ENCODE peak calls at places on chromosomes 11 and 22, in ten cellular contexts. Y, W, H, Q, T, K, N, F, R and U are unnamed samples.

GRCh38 chr22:30948930-30949342 is 19.6 kb downstream of the MORC2 start:
- DNase-seq in Y (no peak), W (no peak), H (no peak), Q (no peak), T (no peak), K (no peak), N (no peak), F (no peak), R (no peak), U (no peak)

GRCh38 chr11:65792456-65792855 is 5.6 kb downstream of the OVOL1 start:
- DNase-seq in Y (no peak), W (no peak), H (no peak), Q (no peak), T (no peak), K (no peak), N (no peak), F (no peak), R (no peak), U (no peak)

GRCh38 chr11:76225122-76225584 is 18.9 kb upstream of the WNT11 start:
- DNase-seq in Y (no peak), W (no peak), H (no peak), Q (no peak), T (no peak), K (no peak), N (no peak), F (no peak), R (no peak), U (no peak)

GRCh38 chr22:41245917-41246499 is 5.3 kb upstream of the CHADL start:
- DNase-seq in Y (no peak), W (no peak), H (no peak), Q (no peak), T (no peak), K (no peak), N (no peak), F (no peak), R (no peak), U (no peak)

GRCh38 chr11:68960299-68961071 is 20.3 kb downstream of the MRGPRD start:
- DNase-seq in Y (no peak), W (no peak), H (no peak), Q (no peak), T (no peak), K (no peak), N (no peak), F (no peak), R (peak), U (no peak)

GRCh38 chr11:69301491-69302401 is 7.8 kb downstream of the MYEOV start:
- DNase-seq in Y (no peak), W (peak), H (no peak), Q (no peak), T (no peak), K (no peak), N (no peak), F (peak), R (no peak), U (peak)

GRCh38 chr11:12287009-12287373 is 90.4 kb upstream of the PARVA start:
- DNase-seq in Y (no peak), W (peak), H (no peak), Q (no peak), T (no peak), K (no peak), N (no peak), F (peak), R (no peak), U (no peak)

GRCh38 chr11:123196060-123196714 is 1.1 kb upstream of the CLMP start:
- DNase-seq in Y (peak), W (no peak), H (no peak), Q (no peak), T (no peak), K (no peak), N (no peak), F (no peak), R (no peak), U (no peak)

GRCh38 chr11:14768789-14769188 is 123.2 kb downstream of the CYP2R1 start:
- DNase-seq in Y (no peak), W (no peak), H (no peak), Q (no peak), T (no peak), K (no peak), N (no peak), F (no peak), R (no peak), U (no peak)

GRCh38 chr11:72127923-72128322 is 7.6 kb upstream of the FOLR3 start:
- DNase-seq in Y (no peak), W (no peak), H (no peak), Q (no peak), T (no peak), K (no peak), N (no peak), F (no peak), R (no peak), U (no peak)

GRCh38 chr11:12746593-12747097 is 72.4 kb downstream of the TEAD1 start:
- DNase-seq in Y (peak), W (peak), H (no peak), Q (no peak), T (no peak), K (no peak), N (no peak), F (peak), R (no peak), U (no peak)

GRCh38 chr11:8243458-8243857 is 20.2 kb downstream of the LMO1 start:
- DNase-seq in Y (no peak), W (no peak), H (no peak), Q (no peak), T (no peak), K (no peak), N (no peak), F (no peak), R (no peak), U (no peak)

GRCh38 chr22:44673406-44673805 is 28.6 kb upstream of the PRR5 start:
- DNase-seq in Y (no peak), W (no peak), H (no peak), Q (no peak), T (no peak), K (no peak), N (no peak), F (no peak), R (peak), U (no peak)

GRCh38 chr11:3803726-3804510 is 4.4 kb upstream of the PGAP2 start:
- DNase-seq in Y (no peak), W (no peak), H (no peak), Q (no peak), T (no peak), K (no peak), N (no peak), F (no peak), R (no peak), U (no peak)

GRCh38 chr11:107564877-107565218 is 687 bp downstream of the ALKBH8 start:
- DNase-seq in Y (no peak), W (no peak), H (no peak), Q (no peak), T (no peak), K (no peak), N (no peak), F (no peak), R (no peak), U (no peak)

GRCh38 chr11:60485987-60486386 is 6.6 kb upstream of the MS4A12 start:
- DNase-seq in Y (peak), W (no peak), H (no peak), Q (no peak), T (no peak), K (no peak), N (peak), F (no peak), R (no peak), U (no peak)

GRCh38 chr11:46362146-46363030 is 15.1 kb downstream of the DGKZ start:
- DNase-seq in Y (no peak), W (no peak), H (no peak), Q (no peak), T (no peak), K (no peak), N (no peak), F (no peak), R (no peak), U (no peak)

GRCh38 chr22:46661221-46661851 is 41.1 kb downstream of the GRAMD4 start:
- DNase-seq in Y (no peak), W (peak), H (no peak), Q (peak), T (no peak), K (no peak), N (no peak), F (peak), R (no peak), U (no peak)

GRCh38 chr11:119202554-119202953 is 3.6 kb upstream of the CBL start:
- DNase-seq in Y (no peak), W (no peak), H (no peak), Q (no peak), T (no peak), K (no peak), N (no peak), F (no peak), R (peak), U (no peak)

GRCh38 chr22:38413085-38414008 is 41.7 kb downstream of the KCNJ4 start:
- DNase-seq in Y (no peak), W (no peak), H (peak), Q (no peak), T (no peak), K (no peak), N (peak), F (no peak), R (no peak), U (no peak)

GRCh38 chr22:39974065-39974464 is 13.9 kb downstream of the TMA7B start:
- DNase-seq in Y (no peak), W (no peak), H (no peak), Q (no peak), T (no peak), K (no peak), N (no peak), F (no peak), R (no peak), U (no peak)

GRCh38 chr11:122556605-122557004 is 98.9 kb upstream of the UBASH3B start:
- DNase-seq in Y (peak), W (no peak), H (no peak), Q (no peak), T (no peak), K (no peak), N (no peak), F (peak), R (no peak), U (no peak)

DNA sequence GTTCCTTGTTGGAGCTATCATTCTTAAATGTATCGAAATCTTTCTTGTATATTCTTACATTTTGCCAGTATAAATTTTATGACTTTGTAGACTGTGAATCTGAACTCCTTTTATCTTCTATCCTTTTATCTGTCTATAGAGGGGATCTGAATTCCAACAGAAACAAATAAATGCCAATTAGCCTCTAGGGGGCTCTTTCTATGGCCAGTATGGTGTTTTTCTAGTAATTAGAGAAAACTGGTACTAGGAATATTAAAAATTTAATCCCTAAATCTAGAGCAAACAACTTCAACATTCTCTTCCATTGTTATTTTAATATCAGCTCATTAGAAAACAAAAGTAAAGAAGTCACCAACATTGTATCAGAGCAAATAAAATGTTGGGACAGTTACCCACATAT is 21.5 kb upstream of the CAT start:
- DNase-seq in Y (no peak), W (no peak), H (no peak), Q (no peak), T (no peak), K (no peak), N (no peak), F (no peak), R (no peak), U (no peak)
- TF ChIP-seq CTCF in Y (no peak), W (peak), H (no peak), Q (no peak), T (no peak), K (no peak), N (no peak), F (no peak), R (no peak), U (no peak)

GRCh38 chr11:117822031-117822521 is 2.5 kb downstream of the FXYD2 start:
- DNase-seq in Y (peak), W (no peak), H (peak), Q (no peak), T (peak), K (no peak), N (peak), F (no peak), R (peak), U (peak)
- TF ChIP-seq CTCF in Y (peak), W (peak), H (peak), Q (peak), T (peak), K (peak), N (no peak), F (peak), R (peak), U (peak)

GRCh38 chr11:45089845-45090499 is 56.5 kb upstream of the PRDM11 start:
- DNase-seq in Y (no peak), W (peak), H (no peak), Q (no peak), T (no peak), K (no peak), N (no peak), F (peak), R (no peak), U (no peak)
- TF ChIP-seq CTCF in Y (no peak), W (peak), H (no peak), Q (no peak), T (no peak), K (no peak), N (no peak), F (peak), R (no peak), U (no peak)

DNA sequence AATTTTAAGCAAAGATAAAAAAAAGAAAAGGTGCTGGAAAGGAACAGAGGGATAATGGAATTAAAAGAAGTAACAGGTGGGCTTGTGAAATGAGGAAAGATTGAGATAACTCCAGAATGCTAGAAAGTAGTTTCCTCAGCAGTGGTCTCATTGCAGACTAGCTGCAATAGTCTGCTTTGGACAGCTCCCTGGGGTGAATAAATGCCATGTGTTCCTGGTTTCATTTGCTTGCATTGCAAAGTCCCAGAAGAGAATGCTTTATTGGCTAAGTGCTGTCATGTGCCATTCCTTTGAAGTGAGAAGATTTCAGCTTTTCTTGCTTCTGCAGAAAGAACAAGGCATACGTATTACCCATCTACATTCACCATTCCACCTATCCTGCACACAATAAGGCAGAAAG is 478.8 kb upstream of the RAG2 start:
- DNase-seq in Y (peak), W (no peak), H (no peak), Q (no peak), T (no peak), K (no peak), N (no peak), F (no peak), R (no peak), U (no peak)
- TF ChIP-seq CTCF in Y (no peak), W (no peak), H (no peak), Q (no peak), T (no peak), K (no peak), N (no peak), F (no peak), R (no peak), U (no peak)